ENCODE peak calls at places on chromosome 13, in four cellular contexts. One of them, this sample, is unnamed.

GRCh38 chr13:109517516-109517915 is 268.9 kb downstream of the IRS2 start:
- DNase-seq in HTR-8/SVneo: no peak
- DNase-seq in CD4-positive, CD25-positive, alpha-beta regulatory T cell: no peak
- DNase-seq in EL: no peak
- DNase-seq in this sample: no peak

GRCh38 chr13:44051405-44051804 is 171.7 kb downstream of the LACC1 start:
- DNase-seq in CD4-positive, CD25-positive, alpha-beta regulatory T cell: no peak
- DNase-seq in HTR-8/SVneo: no peak
- DNase-seq in EL: no peak
- DNase-seq in this sample: no peak

GRCh38 chr13:80931766-80932165 is 590.8 kb upstream of the SPRY2 start:
- DNase-seq in HTR-8/SVneo: no peak
- DNase-seq in EL: no peak
- DNase-seq in CD4-positive, CD25-positive, alpha-beta regulatory T cell: no peak
- DNase-seq in this sample: no peak

GRCh38 chr13:65808061-65808460 is 1422.1 kb downstream of the PCDH9 start:
- DNase-seq in HTR-8/SVneo: peak; percentile 4
- DNase-seq in EL: peak; percentile 15
- DNase-seq in CD4-positive, CD25-positive, alpha-beta regulatory T cell: no peak
- DNase-seq in this sample: no peak

GRCh38 chr13:37775871-37776270 is 93.7 kb downstream of the TRPC4 start:
- DNase-seq in EL: peak; percentile 54
- DNase-seq in CD4-positive, CD25-positive, alpha-beta regulatory T cell: no peak
- DNase-seq in HTR-8/SVneo: no peak
- DNase-seq in this sample: no peak

GRCh38 chr13:101817898-101818297 is 365.4 kb downstream of the ITGBL1 start:
- DNase-seq in CD4-positive, CD25-positive, alpha-beta regulatory T cell: no peak
- DNase-seq in EL: no peak
- DNase-seq in HTR-8/SVneo: no peak
- DNase-seq in this sample: no peak

GRCh38 chr13:72495681-72496080 is 231.7 kb downstream of the MZT1 start:
- DNase-seq in EL: no peak
- DNase-seq in CD4-positive, CD25-positive, alpha-beta regulatory T cell: no peak
- DNase-seq in HTR-8/SVneo: no peak
- DNase-seq in this sample: no peak

GRCh38 chr13:41668130-41668757 is 210.9 kb downstream of the RGCC start:
- DNase-seq in EL: peak; percentile 84
- DNase-seq in HTR-8/SVneo: peak; percentile 28
- DNase-seq in CD4-positive, CD25-positive, alpha-beta regulatory T cell: peak; percentile 87
- DNase-seq in this sample: peak; percentile 84

GRCh38 chr13:65990684-65991083 is 1239.5 kb downstream of the PCDH9 start:
- DNase-seq in HTR-8/SVneo: no peak
- DNase-seq in EL: no peak
- DNase-seq in CD4-positive, CD25-positive, alpha-beta regulatory T cell: no peak
- DNase-seq in this sample: no peak

GRCh38 chr13:39038569-39038898 is 278 bp downstream of the NHLRC3 start:
- DNase-seq in HTR-8/SVneo: peak; percentile 3
- DNase-seq in EL: peak; percentile 36
- DNase-seq in CD4-positive, CD25-positive, alpha-beta regulatory T cell: peak; percentile 78
- DNase-seq in this sample: no peak

GRCh38 chr13:27293051-27293691 is 22.5 kb downstream of the RASL11A start:
- DNase-seq in HTR-8/SVneo: no peak
- DNase-seq in CD4-positive, CD25-positive, alpha-beta regulatory T cell: no peak
- DNase-seq in EL: no peak
- DNase-seq in this sample: no peak

GRCh38 chr13:111637365-111637764 is 316.9 kb downstream of the TEX29 start:
- DNase-seq in CD4-positive, CD25-positive, alpha-beta regulatory T cell: no peak
- DNase-seq in HTR-8/SVneo: no peak
- DNase-seq in EL: no peak
- DNase-seq in this sample: no peak

GRCh38 chr13:45936621-45937020 is 85.1 kb upstream of the SIAH3 start:
- DNase-seq in CD4-positive, CD25-positive, alpha-beta regulatory T cell: no peak
- DNase-seq in EL: no peak
- DNase-seq in HTR-8/SVneo: no peak
- DNase-seq in this sample: no peak

GRCh38 chr13:24053505-24054251 is 106.8 kb upstream of the SPATA13 start:
- DNase-seq in CD4-positive, CD25-positive, alpha-beta regulatory T cell: peak; percentile 81
- DNase-seq in HTR-8/SVneo: peak; percentile 41
- DNase-seq in EL: peak; percentile 61
- DNase-seq in this sample: peak; percentile 84

GRCh38 chr13:113142876-113143275 is 15.6 kb upstream of the PROZ start:
- DNase-seq in CD4-positive, CD25-positive, alpha-beta regulatory T cell: no peak
- DNase-seq in HTR-8/SVneo: no peak
- DNase-seq in EL: no peak
- DNase-seq in this sample: no peak

GRCh38 chr13:50787316-50788195 is 55.9 kb downstream of the DLEU7 start:
- DNase-seq in EL: no peak
- DNase-seq in HTR-8/SVneo: no peak
- DNase-seq in CD4-positive, CD25-positive, alpha-beta regulatory T cell: no peak
- DNase-seq in this sample: no peak

GRCh38 chr13:89796196-89796595 is 1551.3 kb upstream of the MIR17HG start:
- DNase-seq in CD4-positive, CD25-positive, alpha-beta regulatory T cell: no peak
- DNase-seq in EL: no peak
- DNase-seq in HTR-8/SVneo: no peak
- DNase-seq in this sample: no peak

GRCh38 chr13:41231786-41232185 is 31.6 kb downstream of the MTRF1 start:
- DNase-seq in EL: no peak
- DNase-seq in CD4-positive, CD25-positive, alpha-beta regulatory T cell: no peak
- DNase-seq in HTR-8/SVneo: no peak
- DNase-seq in this sample: no peak

GRCh38 chr13:100361504-100361903 is 227.1 kb downstream of the GGACT start:
- DNase-seq in EL: peak; percentile 65
- DNase-seq in HTR-8/SVneo: no peak
- DNase-seq in CD4-positive, CD25-positive, alpha-beta regulatory T cell: no peak
- DNase-seq in this sample: no peak

This sample was measured in midbrain.